ENCODE peak calls at places on chromosomes 1 and 21, in five cellular contexts. C is midbrain; E is breast epithelium; W is AG04450; D is activated T-cell treated with anti-CD3 and anti-CD28 coated beads, Interleukin-2, amount 50 U/mL, for 72 hours. A is an unnamed sample.

GRCh38 chr21:32459972-32460371 is 47.5 kb downstream of the EVA1C start:
- DNase-seq in D (no peak), C (no peak), E (no peak), W (no peak), A (no peak)

GRCh38 chr1:25869909-25870606 is 5.5 kb downstream of the PAQR7 start:
- DNase-seq in W (no peak), C (no peak), E (no peak), D (no peak), A (no peak)

GRCh38 chr1:7589774-7590425 is 181.2 kb upstream of the VAMP3 start:
- DNase-seq in W (no peak), D (no peak), C (no peak), E (no peak), A (no peak)

GRCh38 chr1:152580433-152580832 is at the start of gene LCE3D:
- DNase-seq in E (no peak), C (no peak), D (no peak), W (no peak), A (no peak)

GRCh38 chr21:41627428-41627827 is 119.5 kb upstream of the TMPRSS2 start:
- DNase-seq in W (no peak), D (no peak), E (no peak), C (no peak), A (no peak)

GRCh38 chr21:30072496-30072895 is 94.1 kb downstream of the CLDN17 start:
- DNase-seq in D (no peak), E (no peak), C (no peak), W (no peak), A (peak)

GRCh38 chr1:207058252-207058651 is 5.2 kb downstream of the PFKFB2 start:
- DNase-seq in W (no peak), E (no peak), C (no peak), D (no peak), A (no peak)

GRCh38 chr1:192575499-192576189 is at the start of gene RGS1:
- DNase-seq in D (peak), W (no peak), E (no peak), C (peak), A (no peak)

GRCh38 chr21:33451634-33452071 is 28.1 kb downstream of the TMEM50B start:
- DNase-seq in D (no peak), E (no peak), C (no peak), W (no peak), A (no peak)

GRCh38 chr1:914891-915280 is 8.8 kb upstream of the SAMD11 start:
- DNase-seq in D (no peak), C (no peak), E (no peak), W (no peak), A (no peak)

GRCh38 chr1:111989531-111990025 is at the start of gene KCND3:
- DNase-seq in C (peak), W (no peak), D (peak), E (no peak), A (peak)